ENCODE peak calls at places on chromosomes 6 and 20, in ten cellular contexts. Z, W, O, X, R, F, P, U, L and K are unnamed samples.

GRCh38 chr20:63174309-63175030 is 41.5 kb downstream of the YTHDF1 start:
- DNase-seq in U (no peak), R (no peak), Z (no peak), W (no peak), F (no peak), L (no peak), X (no peak), O (no peak), P (no peak), K (no peak)

GRCh38 chr6:93366506-93366905 is 52.9 kb downstream of the EPHA7 start:
- DNase-seq in X (no peak), O (no peak), P (no peak), L (no peak), F (no peak), W (no peak), Z (no peak), R (no peak), U (no peak), K (no peak)

GRCh38 chr6:35084041-35084491 is 57.1 kb downstream of the TCP11 start:
- DNase-seq in F (no peak), R (no peak), O (no peak), W (no peak), P (no peak), L (no peak), U (peak; percentile 76), Z (no peak), X (no peak), K (no peak)

GRCh38 chr6:106511274-106512047 is 117.8 kb downstream of the RTN4IP1 start:
- DNase-seq in Z (peak; percentile 28), P (no peak), X (no peak), W (peak; percentile 41), L (no peak), U (peak; percentile 75), F (peak; percentile 52), O (no peak), R (peak; percentile 34), K (no peak)

GRCh38 chr6:125053809-125054208 is 91.6 kb downstream of the RNF217 start:
- DNase-seq in P (no peak), O (no peak), F (no peak), Z (no peak), L (no peak), X (no peak), U (no peak), R (no peak), W (no peak), K (no peak)

GRCh38 chr6:155883334-155883731 is 427.7 kb upstream of the NOX3 start:
- DNase-seq in Z (no peak), L (no peak), P (no peak), F (peak; percentile 3), O (no peak), U (no peak), R (peak; percentile 52), W (no peak), X (no peak), K (no peak)

GRCh38 chr6:39508513-39508912 is 186.0 kb upstream of the KCNK16 start:
- DNase-seq in P (no peak), O (no peak), Z (no peak), W (no peak), F (no peak), U (no peak), X (no peak), R (no peak), L (no peak), K (no peak)

GRCh38 chr6:67131827-67132226 is 1424.8 kb upstream of the EYS start:
- DNase-seq in L (no peak), W (no peak), R (peak; percentile 76), X (no peak), Z (no peak), P (no peak), O (no peak), F (peak; percentile 67), U (no peak), K (no peak)

GRCh38 chr6:166766769-166767168 is 139.7 kb upstream of the RPS6KA2 start:
- DNase-seq in R (no peak), W (no peak), F (no peak), P (no peak), L (no peak), O (no peak), X (no peak), U (no peak), Z (no peak), K (no peak)

DNA sequence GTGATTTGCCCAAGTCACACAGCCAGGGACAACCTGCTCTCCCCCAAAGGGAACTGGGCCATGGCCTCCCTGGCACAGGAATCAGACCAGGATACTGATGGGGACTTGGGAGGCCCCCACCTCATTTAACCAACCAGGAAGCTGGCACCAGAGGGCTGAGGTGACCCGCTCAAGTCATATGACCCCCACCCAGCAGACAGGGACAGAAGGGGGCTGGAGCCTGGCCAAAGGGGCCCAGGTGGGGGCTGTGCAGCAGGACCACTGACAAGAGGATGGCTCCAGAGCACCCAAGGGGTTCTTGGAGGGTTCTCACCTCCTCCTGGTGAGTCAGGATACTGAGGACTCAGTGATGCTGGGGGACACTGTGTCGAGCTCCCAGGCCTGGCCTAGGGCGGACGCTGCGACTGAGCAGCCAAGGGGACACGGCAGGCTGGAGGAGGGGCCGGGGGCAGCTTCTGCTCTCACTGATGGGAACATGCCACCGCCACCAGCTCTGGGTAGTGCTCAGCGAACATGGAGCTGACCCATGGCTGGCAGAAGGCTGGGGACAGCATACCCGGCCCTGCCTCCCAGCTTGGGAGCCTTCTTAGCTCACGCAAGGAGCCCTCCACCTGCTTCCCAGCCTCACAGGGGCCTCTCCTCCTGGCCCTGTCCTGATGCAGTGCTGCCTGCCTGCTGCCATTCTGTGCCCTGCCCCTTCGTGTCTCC is 1.2 kb downstream of the CST7 start:
- DNase-seq in O (no peak), P (no peak), F (no peak), W (no peak), X (no peak), R (no peak), L (no peak), Z (no peak), U (no peak), K (no peak)
- H3K4me3 ChIP-seq in O (peak overlapping the region; percentile 55), P (no peak overlapping the region), F (no peak overlapping the region), W (no peak overlapping the region), X (no peak overlapping the region), R (no peak overlapping the region), L (no peak overlapping the region), Z (no peak overlapping the region), U (peak overlapping the region; percentile 17), K (no peak overlapping the region)

GRCh38 chr6:170277893-170278742 is 12.8 kb downstream of the DLL1 start:
- DNase-seq in X (no peak), U (no peak), Z (no peak), R (no peak), O (no peak), P (no peak), L (no peak), F (no peak), W (no peak), K (no peak)
- TF ChIP-seq CTCF in X (no peak), U (no peak), Z (no peak), R (no peak), O (no peak), P (no peak), L (no peak), F (no peak), W (no peak), K (no peak)

DNA sequence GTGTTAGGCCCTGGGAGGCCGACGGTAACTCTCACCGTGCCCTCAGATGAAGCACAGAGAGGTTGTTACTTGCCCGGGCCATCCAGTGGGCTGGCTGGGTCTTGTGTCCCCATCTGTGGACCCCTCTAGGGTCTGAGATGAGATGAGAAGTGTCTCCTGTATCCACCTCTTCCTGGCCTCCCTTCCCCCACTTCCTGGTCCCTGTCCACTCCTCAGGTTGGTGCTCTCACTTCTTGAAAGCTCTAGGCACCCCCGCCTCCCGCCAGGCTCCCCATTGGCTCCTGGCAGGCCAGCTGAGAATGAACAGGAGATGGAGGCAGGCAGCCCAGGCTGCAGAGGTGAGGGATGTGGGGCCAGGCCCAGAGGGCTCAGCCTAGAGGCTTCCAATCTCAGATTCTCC is 1.5 kb downstream of the MMP24OS start:
- DNase-seq in X (no peak), O (no peak), R (no peak), P (no peak), Z (no peak), L (no peak), F (no peak), W (no peak), U (no peak), K (no peak)
- H3K4me3 ChIP-seq in X (peak overlapping the region; percentile 62), O (no peak overlapping the region), R (peak overlapping the region; percentile 76), P (peak overlapping the region; percentile 74), Z (peak overlapping the region; percentile 93), L (peak overlapping the region; percentile 83), F (peak overlapping the region; percentile 83), W (no peak overlapping the region), U (peak overlapping the region; percentile 86), K (peak overlapping the region; percentile 83)

GRCh38 chr6:167910007-167910406 is 83.3 kb downstream of the AFDN start:
- DNase-seq in L (no peak), W (no peak), Z (no peak), F (no peak), P (no peak), X (no peak), R (no peak), O (no peak), U (no peak), K (no peak)

GRCh38 chr6:167906899-167907298 is 80.2 kb downstream of the AFDN start:
- DNase-seq in F (peak; percentile 41), W (peak; percentile 60), L (no peak), Z (peak; percentile 20), P (no peak), O (no peak), X (no peak), U (peak; percentile 61), R (peak; percentile 36), K (no peak)

GRCh38 chr6:167910652-167911051 is 83.9 kb downstream of the AFDN start:
- DNase-seq in Z (no peak), L (no peak), O (no peak), P (no peak), R (no peak), X (no peak), U (no peak), W (no peak), F (no peak), K (no peak)

GRCh38 chr6:167904791-167905190 is 78.1 kb downstream of the AFDN start:
- DNase-seq in L (no peak), O (no peak), P (no peak), X (no peak), U (no peak), F (no peak), Z (no peak), R (no peak), W (no peak), K (no peak)

DNA sequence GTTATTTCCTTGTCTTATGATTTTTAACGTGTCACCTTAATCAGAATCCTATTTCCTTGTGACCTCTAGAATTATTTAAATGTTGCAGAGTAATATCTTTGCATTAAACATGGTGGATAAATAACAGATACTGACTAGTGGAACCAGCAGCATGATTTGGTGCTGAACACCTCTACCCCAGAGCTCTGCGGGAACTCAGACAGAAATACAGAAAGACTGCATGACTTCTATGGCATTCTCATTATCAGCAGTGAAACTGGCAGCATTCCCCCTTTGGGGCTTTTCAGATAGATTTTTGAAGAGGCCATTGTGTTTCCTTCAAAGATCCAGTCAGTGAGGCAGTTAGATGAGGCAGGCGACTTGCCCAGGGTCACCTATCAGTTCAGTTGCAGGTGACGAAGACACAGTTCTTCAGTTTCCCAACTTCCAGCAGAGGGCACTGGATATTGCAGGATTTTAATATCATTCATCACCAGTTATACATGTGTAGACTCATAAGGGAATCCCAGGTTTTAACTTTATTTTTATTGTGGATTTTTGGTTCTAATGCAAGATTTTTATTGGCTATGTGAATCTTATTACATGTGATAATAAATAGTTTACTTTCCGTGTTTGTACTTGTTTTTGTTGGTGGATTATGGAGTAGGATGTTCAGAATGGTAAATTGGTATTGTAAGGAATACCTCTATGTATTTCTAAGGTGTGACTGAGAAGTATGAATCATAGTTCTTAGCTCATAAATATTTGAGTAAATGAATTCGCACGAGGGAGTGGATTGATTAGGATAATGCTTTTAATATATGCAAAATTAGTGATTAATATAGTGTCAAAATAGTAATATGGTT is 81.3 kb downstream of the AFDN start:
- DNase-seq in Z (no peak), U (no peak), X (peak; percentile 28), L (peak; percentile 18), O (no peak), R (peak; percentile 32), F (peak; percentile 39), P (no peak), W (peak; percentile 53), K (no peak)
- TF ChIP-seq CTCF in Z (peak; percentile 54), U (peak; percentile 36), X (peak; percentile 48), L (peak; percentile 49), O (no peak), R (peak; percentile 48), F (peak; percentile 46), P (peak; percentile 68), W (peak; percentile 46), K (peak; percentile 45)